ENCODE peak calls at places on chromosomes 16 and 17, in nine cellular contexts. One of them, this sample, is unnamed.

GRCh38 chr16:28985206-28985605 is 354 bp downstream of the LAT start:
- DNase-seq in activated T-cell treated with anti-CD3 and anti-CD28 coated beads for 1 hour: no peak
- DNase-seq in activated CD4-positive, alpha-beta T cell treated with anti-CD3 and anti-CD28 coated beads for 36 hours: peak; percentile 49
- DNase-seq in type B pancreatic cell: no peak
- DNase-seq in AG10803: no peak
- DNase-seq in HCEC 1CT: no peak
- DNase-seq in T47D: no peak
- DNase-seq in T-helper 9 cell: no peak
- DNase-seq in neural progenitor cell: no peak
- DNase-seq in this sample: no peak

GRCh38 chr16:56423584-56424403 is 1.6 kb downstream of the AMFR start:
- DNase-seq in AG10803: no peak
- DNase-seq in type B pancreatic cell: no peak
- DNase-seq in neural progenitor cell: no peak
- DNase-seq in activated T-cell treated with anti-CD3 and anti-CD28 coated beads for 1 hour: no peak
- DNase-seq in HCEC 1CT: peak; percentile 4
- DNase-seq in T-helper 9 cell: no peak
- DNase-seq in T47D: no peak
- DNase-seq in activated CD4-positive, alpha-beta T cell treated with anti-CD3 and anti-CD28 coated beads for 36 hours: no peak
- DNase-seq in this sample: peak; percentile 3

GRCh38 chr17:5866978-5867377 is 203.2 kb upstream of the WSCD1 start:
- DNase-seq in AG10803: no peak
- DNase-seq in T-helper 9 cell: no peak
- DNase-seq in T47D: no peak
- DNase-seq in activated T-cell treated with anti-CD3 and anti-CD28 coated beads for 1 hour: no peak
- DNase-seq in activated CD4-positive, alpha-beta T cell treated with anti-CD3 and anti-CD28 coated beads for 36 hours: no peak
- DNase-seq in HCEC 1CT: no peak
- DNase-seq in neural progenitor cell: peak; percentile 33
- DNase-seq in type B pancreatic cell: no peak
- DNase-seq in this sample: no peak

GRCh38 chr17:78272181-78272913 is 40.9 kb downstream of the TMEM235 start:
- DNase-seq in neural progenitor cell: peak; percentile 65
- DNase-seq in T47D: peak; percentile 81
- DNase-seq in AG10803: no peak
- DNase-seq in T-helper 9 cell: peak; percentile 35
- DNase-seq in activated T-cell treated with anti-CD3 and anti-CD28 coated beads for 1 hour: peak; percentile 22
- DNase-seq in activated CD4-positive, alpha-beta T cell treated with anti-CD3 and anti-CD28 coated beads for 36 hours: peak; percentile 86
- DNase-seq in HCEC 1CT: peak; percentile 62
- DNase-seq in type B pancreatic cell: no peak
- DNase-seq in this sample: no peak

GRCh38 chr16:30895592-30896202 is 717 bp upstream of the CTF1 start:
- DNase-seq in neural progenitor cell: no peak
- DNase-seq in T-helper 9 cell: no peak
- DNase-seq in AG10803: no peak
- DNase-seq in activated CD4-positive, alpha-beta T cell treated with anti-CD3 and anti-CD28 coated beads for 36 hours: no peak
- DNase-seq in HCEC 1CT: no peak
- DNase-seq in type B pancreatic cell: no peak
- DNase-seq in T47D: no peak
- DNase-seq in activated T-cell treated with anti-CD3 and anti-CD28 coated beads for 1 hour: no peak
- DNase-seq in this sample: no peak

GRCh38 chr16:56684926-56685590 is 2.8 kb downstream of the MT1X start:
- DNase-seq in activated CD4-positive, alpha-beta T cell treated with anti-CD3 and anti-CD28 coated beads for 36 hours: no peak
- DNase-seq in neural progenitor cell: no peak
- DNase-seq in activated T-cell treated with anti-CD3 and anti-CD28 coated beads for 1 hour: no peak
- DNase-seq in T-helper 9 cell: no peak
- DNase-seq in HCEC 1CT: no peak
- DNase-seq in type B pancreatic cell: no peak
- DNase-seq in T47D: no peak
- DNase-seq in AG10803: no peak
- DNase-seq in this sample: no peak

GRCh38 chr16:57038151-57038550 is 48.8 kb downstream of the NLRC5 start:
- DNase-seq in HCEC 1CT: peak; percentile 79
- DNase-seq in AG10803: peak; percentile 65
- DNase-seq in activated T-cell treated with anti-CD3 and anti-CD28 coated beads for 1 hour: no peak
- DNase-seq in neural progenitor cell: no peak
- DNase-seq in T-helper 9 cell: no peak
- DNase-seq in T47D: no peak
- DNase-seq in type B pancreatic cell: no peak
- DNase-seq in activated CD4-positive, alpha-beta T cell treated with anti-CD3 and anti-CD28 coated beads for 36 hours: no peak
- DNase-seq in this sample: no peak

GRCh38 chr17:64343833-64344637 is 46.6 kb downstream of the PECAM1 start:
- DNase-seq in neural progenitor cell: peak; percentile 10
- DNase-seq in activated T-cell treated with anti-CD3 and anti-CD28 coated beads for 1 hour: no peak
- DNase-seq in type B pancreatic cell: no peak
- DNase-seq in activated CD4-positive, alpha-beta T cell treated with anti-CD3 and anti-CD28 coated beads for 36 hours: peak; percentile 43
- DNase-seq in T-helper 9 cell: no peak
- DNase-seq in AG10803: peak; percentile 69
- DNase-seq in HCEC 1CT: peak; percentile 85
- DNase-seq in T47D: peak; percentile 47
- DNase-seq in this sample: peak; percentile 76

GRCh38 chr16:57999971-58000705 is at the start of gene ZNF319:
- DNase-seq in activated T-cell treated with anti-CD3 and anti-CD28 coated beads for 1 hour: no peak
- DNase-seq in activated CD4-positive, alpha-beta T cell treated with anti-CD3 and anti-CD28 coated beads for 36 hours: peak; percentile 50
- DNase-seq in neural progenitor cell: peak; percentile 72
- DNase-seq in T-helper 9 cell: no peak
- DNase-seq in T47D: no peak
- DNase-seq in type B pancreatic cell: no peak
- DNase-seq in AG10803: peak; percentile 24
- DNase-seq in HCEC 1CT: no peak
- DNase-seq in this sample: peak; percentile 66

GRCh38 chr17:82388223-82388921 is 16.8 kb downstream of the UTS2R start:
- DNase-seq in AG10803: no peak
- DNase-seq in activated T-cell treated with anti-CD3 and anti-CD28 coated beads for 1 hour: no peak
- DNase-seq in T-helper 9 cell: no peak
- DNase-seq in activated CD4-positive, alpha-beta T cell treated with anti-CD3 and anti-CD28 coated beads for 36 hours: no peak
- DNase-seq in type B pancreatic cell: no peak
- DNase-seq in HCEC 1CT: no peak
- DNase-seq in T47D: no peak
- DNase-seq in neural progenitor cell: peak; percentile 39
- DNase-seq in this sample: no peak

GRCh38 chr16:57023541-57024249 is 34.3 kb downstream of the NLRC5 start:
- DNase-seq in neural progenitor cell: no peak
- DNase-seq in activated CD4-positive, alpha-beta T cell treated with anti-CD3 and anti-CD28 coated beads for 36 hours: peak; percentile 81
- DNase-seq in HCEC 1CT: no peak
- DNase-seq in type B pancreatic cell: no peak
- DNase-seq in T47D: no peak
- DNase-seq in AG10803: no peak
- DNase-seq in T-helper 9 cell: peak; percentile 73
- DNase-seq in activated T-cell treated with anti-CD3 and anti-CD28 coated beads for 1 hour: peak; percentile 61
- DNase-seq in this sample: no peak

GRCh38 chr16:87363771-87364476 is 19.7 kb downstream of the FBXO31 start:
- DNase-seq in AG10803: no peak
- DNase-seq in neural progenitor cell: no peak
- DNase-seq in HCEC 1CT: no peak
- DNase-seq in activated T-cell treated with anti-CD3 and anti-CD28 coated beads for 1 hour: no peak
- DNase-seq in T-helper 9 cell: no peak
- DNase-seq in activated CD4-positive, alpha-beta T cell treated with anti-CD3 and anti-CD28 coated beads for 36 hours: no peak
- DNase-seq in type B pancreatic cell: no peak
- DNase-seq in T47D: no peak
- DNase-seq in this sample: peak; percentile 20

GRCh38 chr17:80892900-80893603 is 98.6 kb upstream of the CHMP6 start:
- DNase-seq in activated T-cell treated with anti-CD3 and anti-CD28 coated beads for 1 hour: no peak
- DNase-seq in type B pancreatic cell: no peak
- DNase-seq in AG10803: peak; percentile 37
- DNase-seq in neural progenitor cell: no peak
- DNase-seq in HCEC 1CT: peak; percentile 7
- DNase-seq in activated CD4-positive, alpha-beta T cell treated with anti-CD3 and anti-CD28 coated beads for 36 hours: peak; percentile 73
- DNase-seq in T-helper 9 cell: peak; percentile 40
- DNase-seq in T47D: no peak
- DNase-seq in this sample: no peak

GRCh38 chr17:15404116-15404730 is 62.8 kb upstream of the TEKT3 start:
- DNase-seq in HCEC 1CT: no peak
- DNase-seq in T47D: no peak
- DNase-seq in T-helper 9 cell: no peak
- DNase-seq in neural progenitor cell: no peak
- DNase-seq in type B pancreatic cell: no peak
- DNase-seq in activated CD4-positive, alpha-beta T cell treated with anti-CD3 and anti-CD28 coated beads for 36 hours: no peak
- DNase-seq in activated T-cell treated with anti-CD3 and anti-CD28 coated beads for 1 hour: no peak
- DNase-seq in AG10803: peak; percentile 39
- DNase-seq in this sample: no peak

GRCh38 chr17:64323774-64324173 is 60.7 kb upstream of the TEX2 start:
- DNase-seq in HCEC 1CT: no peak
- DNase-seq in T47D: no peak
- DNase-seq in type B pancreatic cell: no peak
- DNase-seq in neural progenitor cell: no peak
- DNase-seq in AG10803: no peak
- DNase-seq in activated T-cell treated with anti-CD3 and anti-CD28 coated beads for 1 hour: no peak
- DNase-seq in T-helper 9 cell: no peak
- DNase-seq in activated CD4-positive, alpha-beta T cell treated with anti-CD3 and anti-CD28 coated beads for 36 hours: no peak
- DNase-seq in this sample: no peak

GRCh38 chr17:21214777-21215541 is 998 bp upstream of the TMEM11 start:
- DNase-seq in type B pancreatic cell: no peak
- DNase-seq in activated CD4-positive, alpha-beta T cell treated with anti-CD3 and anti-CD28 coated beads for 36 hours: peak; percentile 15
- DNase-seq in activated T-cell treated with anti-CD3 and anti-CD28 coated beads for 1 hour: no peak
- DNase-seq in T-helper 9 cell: no peak
- DNase-seq in AG10803: peak; percentile 48
- DNase-seq in neural progenitor cell: peak; percentile 72
- DNase-seq in HCEC 1CT: no peak
- DNase-seq in T47D: no peak
- DNase-seq in this sample: no peak

GRCh38 chr17:83007504-83008475 is 71.6 kb upstream of the METRNL start:
- DNase-seq in T-helper 9 cell: no peak
- DNase-seq in neural progenitor cell: peak; percentile 14
- DNase-seq in HCEC 1CT: no peak
- DNase-seq in activated T-cell treated with anti-CD3 and anti-CD28 coated beads for 1 hour: no peak
- DNase-seq in T47D: no peak
- DNase-seq in AG10803: peak; percentile 8
- DNase-seq in activated CD4-positive, alpha-beta T cell treated with anti-CD3 and anti-CD28 coated beads for 36 hours: no peak
- DNase-seq in type B pancreatic cell: peak; percentile 55
- DNase-seq in this sample: no peak

GRCh38 chr16:69890891-69891282 is 60.2 kb upstream of the CLEC18A start:
- DNase-seq in HCEC 1CT: no peak
- DNase-seq in T47D: no peak
- DNase-seq in type B pancreatic cell: no peak
- DNase-seq in activated CD4-positive, alpha-beta T cell treated with anti-CD3 and anti-CD28 coated beads for 36 hours: no peak
- DNase-seq in AG10803: no peak
- DNase-seq in T-helper 9 cell: no peak
- DNase-seq in neural progenitor cell: no peak
- DNase-seq in activated T-cell treated with anti-CD3 and anti-CD28 coated beads for 1 hour: no peak
- DNase-seq in this sample: no peak

GRCh38 chr17:77253611-77254051 is 112.9 kb downstream of the SEC14L1 start:
- DNase-seq in activated T-cell treated with anti-CD3 and anti-CD28 coated beads for 1 hour: no peak
- DNase-seq in type B pancreatic cell: no peak
- DNase-seq in AG10803: no peak
- DNase-seq in activated CD4-positive, alpha-beta T cell treated with anti-CD3 and anti-CD28 coated beads for 36 hours: no peak
- DNase-seq in T47D: no peak
- DNase-seq in T-helper 9 cell: no peak
- DNase-seq in HCEC 1CT: peak; percentile 74
- DNase-seq in neural progenitor cell: no peak
- DNase-seq in this sample: no peak

GRCh38 chr17:44086364-44087311 is 16.1 kb downstream of the G6PC3 start:
- DNase-seq in AG10803: peak; percentile 88
- DNase-seq in activated T-cell treated with anti-CD3 and anti-CD28 coated beads for 1 hour: peak; percentile 30
- DNase-seq in HCEC 1CT: peak; percentile 81
- DNase-seq in T-helper 9 cell: no peak
- DNase-seq in type B pancreatic cell: no peak
- DNase-seq in T47D: no peak
- DNase-seq in neural progenitor cell: peak; percentile 67
- DNase-seq in activated CD4-positive, alpha-beta T cell treated with anti-CD3 and anti-CD28 coated beads for 36 hours: peak; percentile 83
- DNase-seq in this sample: no peak

GRCh38 chr16:80803341-80804060 is 897 bp downstream of the CDYL2 start:
- DNase-seq in neural progenitor cell: peak; percentile 63
- DNase-seq in HCEC 1CT: no peak
- DNase-seq in T47D: peak; percentile 51
- DNase-seq in AG10803: peak; percentile 13
- DNase-seq in activated CD4-positive, alpha-beta T cell treated with anti-CD3 and anti-CD28 coated beads for 36 hours: peak; percentile 69
- DNase-seq in activated T-cell treated with anti-CD3 and anti-CD28 coated beads for 1 hour: peak; percentile 26
- DNase-seq in type B pancreatic cell: peak; percentile 69
- DNase-seq in T-helper 9 cell: peak; percentile 10
- DNase-seq in this sample: peak; percentile 6

GRCh38 chr17:27569257-27569722 is 61.7 kb upstream of the LGALS9 start:
- DNase-seq in neural progenitor cell: peak; percentile 66
- DNase-seq in AG10803: no peak
- DNase-seq in activated T-cell treated with anti-CD3 and anti-CD28 coated beads for 1 hour: no peak
- DNase-seq in T-helper 9 cell: peak; percentile 15
- DNase-seq in HCEC 1CT: no peak
- DNase-seq in T47D: peak; percentile 51
- DNase-seq in type B pancreatic cell: no peak
- DNase-seq in activated CD4-positive, alpha-beta T cell treated with anti-CD3 and anti-CD28 coated beads for 36 hours: peak; percentile 83
- DNase-seq in this sample: peak; percentile 22

GRCh38 chr17:59311051-59311468 is 20.4 kb upstream of the YPEL2 start:
- DNase-seq in T-helper 9 cell: no peak
- DNase-seq in T47D: peak; percentile 84
- DNase-seq in HCEC 1CT: peak; percentile 56
- DNase-seq in activated CD4-positive, alpha-beta T cell treated with anti-CD3 and anti-CD28 coated beads for 36 hours: peak; percentile 48
- DNase-seq in neural progenitor cell: peak; percentile 76
- DNase-seq in activated T-cell treated with anti-CD3 and anti-CD28 coated beads for 1 hour: no peak
- DNase-seq in AG10803: peak; percentile 59
- DNase-seq in type B pancreatic cell: no peak
- DNase-seq in this sample: peak; percentile 64

GRCh38 chr16:75727221-75727620 is 931 bp upstream of the CPHXL start:
- DNase-seq in type B pancreatic cell: no peak
- DNase-seq in neural progenitor cell: no peak
- DNase-seq in T47D: no peak
- DNase-seq in activated T-cell treated with anti-CD3 and anti-CD28 coated beads for 1 hour: no peak
- DNase-seq in HCEC 1CT: no peak
- DNase-seq in T-helper 9 cell: no peak
- DNase-seq in activated CD4-positive, alpha-beta T cell treated with anti-CD3 and anti-CD28 coated beads for 36 hours: no peak
- DNase-seq in AG10803: no peak
- DNase-seq in this sample: no peak

GRCh38 chr17:48601528-48602430 is 3.0 kb downstream of the HOXB6 start:
- DNase-seq in T-helper 9 cell: no peak
- DNase-seq in type B pancreatic cell: no peak
- DNase-seq in AG10803: no peak
- DNase-seq in activated T-cell treated with anti-CD3 and anti-CD28 coated beads for 1 hour: no peak
- DNase-seq in neural progenitor cell: no peak
- DNase-seq in T47D: no peak
- DNase-seq in activated CD4-positive, alpha-beta T cell treated with anti-CD3 and anti-CD28 coated beads for 36 hours: no peak
- DNase-seq in HCEC 1CT: no peak
- DNase-seq in this sample: no peak

This sample was measured in retina.